ENCODE peak calls at places on chromosomes 16 and 17, in ten cellular contexts. X is left ventricle myocardium inferior; U is CD8-positive, alpha-beta T cell; N is uterus; C is colonic mucosa; M is AG04450; J is suprapubic skin; G is prostate gland; B is fibroblast of lung; P is HCT116. Y is an unnamed sample.

GRCh38 chr17:9937901-9938300 is 32.8 kb upstream of the RCVRN start:
- DNase-seq in U (no peak), C (no peak), B (peak), X (no peak), M (no peak), N (no peak), G (no peak), J (no peak), P (no peak), Y (no peak)

GRCh38 chr16:70470927-70471341 is 16.5 kb downstream of the FCSK start:
- DNase-seq in N (no peak), X (peak), B (no peak), G (no peak), U (no peak), J (no peak), P (no peak), M (no peak), C (no peak), Y (no peak)

GRCh38 chr16:84329849-84330684 is 35.4 kb downstream of the WFDC1 start:
- DNase-seq in C (no peak), G (no peak), P (no peak), U (no peak), J (no peak), N (no peak), M (no peak), B (no peak), X (no peak), Y (no peak)

GRCh38 chr16:50314665-50315064 is 48.3 kb downstream of the ADCY7 start:
- DNase-seq in J (no peak), X (no peak), N (no peak), U (peak), M (no peak), G (no peak), C (no peak), P (no peak), B (no peak), Y (no peak)

GRCh38 chr17:81348097-81349055 is 46.9 kb upstream of the BAHCC1 start:
- DNase-seq in X (no peak), P (no peak), B (no peak), M (no peak), U (no peak), J (no peak), G (no peak), C (peak), N (no peak), Y (no peak)

GRCh38 chr17:50423553-50424159 is 2.4 kb upstream of the ACSF2 start:
- DNase-seq in C (no peak), X (no peak), N (peak), G (peak), M (peak), J (no peak), U (no peak), B (peak), P (peak), Y (peak)

GRCh38 chr16:87965973-87966667 is 14.9 kb downstream of the BANP start:
- DNase-seq in U (no peak), X (no peak), J (no peak), C (no peak), G (no peak), N (no peak), B (peak), P (no peak), M (no peak), Y (no peak)

GRCh38 chr16:12535535-12536411 is 267.9 kb downstream of the CPPED1 start:
- DNase-seq in X (no peak), J (no peak), N (no peak), M (no peak), P (no peak), U (no peak), G (no peak), C (no peak), B (no peak), Y (no peak)

GRCh38 chr17:8412089-8412488 is 14.5 kb upstream of the RNF222 start:
- DNase-seq in M (no peak), U (no peak), B (no peak), G (no peak), P (no peak), C (no peak), N (no peak), J (no peak), X (no peak), Y (no peak)

GRCh38 chr16:71311553-71312158 is 22.5 kb upstream of the CMTR2 start:
- DNase-seq in C (no peak), U (peak), N (no peak), P (no peak), B (peak), M (no peak), G (no peak), X (no peak), J (no peak), Y (no peak)

GRCh38 chr16:87371261-87371866 is 12.2 kb downstream of the FBXO31 start:
- DNase-seq in J (no peak), B (no peak), C (no peak), X (no peak), G (no peak), P (no peak), U (no peak), N (peak), M (no peak), Y (no peak)

GRCh38 chr17:45430738-45431530 is 1.7 kb downstream of the ARHGAP27 start:
- DNase-seq in X (no peak), B (no peak), N (no peak), U (no peak), C (peak), M (no peak), J (no peak), P (no peak), G (peak), Y (no peak)

GRCh38 chr16:80273635-80274538 is 266.9 kb upstream of the DYNLRB2 start:
- DNase-seq in J (no peak), M (peak), X (no peak), G (no peak), B (peak), N (no peak), U (no peak), P (no peak), C (no peak), Y (no peak)

GRCh38 chr17:61775364-61775763 is 88.0 kb downstream of the BRIP1 start:
- DNase-seq in C (no peak), X (no peak), U (no peak), B (no peak), N (no peak), J (no peak), M (no peak), G (no peak), P (no peak), Y (no peak)

GRCh38 chr17:15006421-15006820 is 258.7 kb downstream of the PMP22 start:
- DNase-seq in G (no peak), J (no peak), B (no peak), N (no peak), P (no peak), M (no peak), X (no peak), C (no peak), U (no peak), Y (no peak)

GRCh38 chr17:47699536-47699840 is 5.5 kb downstream of the TBKBP1 start:
- DNase-seq in P (no peak), N (no peak), J (no peak), G (no peak), U (no peak), B (no peak), M (no peak), X (no peak), C (no peak), Y (no peak)

DNA sequence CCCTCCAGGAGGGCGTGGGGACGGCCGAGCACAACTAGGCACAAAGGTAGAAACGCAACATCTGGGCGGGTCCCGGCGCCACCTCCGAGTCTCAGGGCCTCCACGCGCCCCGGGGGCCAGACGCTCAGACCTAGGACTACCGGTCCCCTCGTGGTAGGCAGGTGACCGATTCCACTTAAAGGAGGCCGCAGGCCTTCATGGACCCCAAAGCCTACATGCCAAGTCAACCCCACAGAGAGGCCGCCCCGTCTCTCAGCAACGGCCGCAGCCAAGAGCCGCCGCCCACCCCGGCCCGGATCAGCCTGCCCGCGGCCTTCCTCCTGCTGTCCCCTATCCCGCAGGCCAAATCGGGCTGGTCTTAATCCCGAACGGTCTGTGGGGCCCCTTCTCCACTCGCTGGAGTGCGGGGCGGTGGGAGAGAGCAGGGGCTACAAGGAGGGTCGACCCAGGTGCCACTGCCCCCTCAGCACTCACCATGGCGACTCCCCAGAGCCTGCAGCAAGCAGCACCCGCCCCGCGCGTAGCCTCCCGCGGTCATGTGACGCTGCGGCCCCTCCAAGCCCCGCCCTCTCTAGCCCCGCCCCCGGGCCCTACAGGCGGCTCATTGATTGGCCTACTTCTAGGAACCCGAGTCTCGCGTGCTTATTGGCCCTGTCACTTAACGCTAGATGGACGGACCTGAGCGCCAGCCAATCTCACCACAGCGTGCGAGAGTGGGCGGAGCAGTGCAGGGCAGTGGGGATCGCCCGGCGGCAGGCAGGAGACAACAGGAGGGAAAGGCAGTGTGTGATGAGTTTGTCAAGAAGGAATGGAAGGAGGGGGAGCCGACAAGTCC is at the start of gene VPS35:
- DNase-seq in C (peak), M (peak), U (peak), B (peak), J (peak), P (peak), X (peak), N (peak), G (peak), Y (peak)
- TF ChIP-seq CTCF in C (no peak), M (peak), U (no peak), B (no peak), J (peak), P (peak), X (no peak), N (no peak), G (no peak), Y (peak)

GRCh38 chr17:40664582-40665333 is at the start of gene KRT222:
- DNase-seq in P (peak), C (no peak), G (no peak), J (no peak), N (no peak), U (no peak), X (no peak), B (no peak), M (no peak), Y (no peak)
- H3K4me3 ChIP-seq in P (peak), C (no peak), G (peak), J (peak), N (peak), U (no peak), X (peak), B (peak), M (no peak), Y (no peak)

GRCh38 chr17:60577147-60577925 is 22.7 kb upstream of the PPM1D start:
- DNase-seq in P (no peak), U (no peak), G (peak), N (peak), J (no peak), M (no peak), B (peak), X (no peak), C (peak), Y (no peak)
- TF ChIP-seq CTCF in P (peak), U (no peak), G (peak), N (peak), J (no peak), M (peak), B (peak), X (peak), C (no peak), Y (peak)

DNA sequence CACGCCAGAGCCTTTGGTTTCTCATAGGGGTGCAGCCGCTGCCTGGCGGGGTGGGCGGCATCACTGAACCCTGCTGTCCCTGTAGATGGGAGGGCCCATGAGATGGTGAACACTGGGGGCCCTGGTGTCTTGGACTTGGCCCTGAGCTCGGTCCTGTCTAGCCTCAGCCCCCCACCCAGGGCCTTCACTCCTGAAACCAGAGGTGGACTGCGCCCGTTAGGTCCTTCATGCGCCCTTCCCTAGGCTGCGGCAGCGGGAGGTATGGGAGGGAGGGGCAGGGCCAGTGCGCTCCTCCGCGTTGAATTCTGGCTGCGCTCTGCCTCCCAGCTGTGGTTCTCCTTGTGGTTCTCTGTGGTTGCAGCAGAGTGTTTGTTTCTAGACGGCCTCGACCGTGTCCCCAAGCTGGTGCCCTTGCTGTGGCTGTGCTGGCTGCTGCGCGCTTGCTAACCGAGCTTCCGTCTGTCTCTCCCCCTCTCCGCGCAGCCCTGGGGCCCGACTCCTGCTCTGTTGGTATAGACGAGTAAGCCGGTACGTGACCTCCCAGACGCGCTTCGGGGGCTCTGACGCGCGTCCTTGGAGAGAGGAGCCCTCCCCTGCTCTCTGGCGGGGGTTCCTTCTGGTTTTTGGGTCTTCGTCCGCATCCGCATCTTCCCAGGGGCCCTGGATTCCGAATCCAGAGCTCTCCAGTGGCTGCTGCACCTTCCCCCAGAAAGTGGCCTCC is 7.4 kb upstream of the NUDT16L1 start:
- DNase-seq in N (no peak), P (no peak), B (no peak), X (no peak), J (no peak), U (no peak), G (no peak), M (no peak), C (no peak), Y (no peak)
- H3K4me3 ChIP-seq in N (no peak), P (no peak), B (no peak), X (no peak), J (no peak), U (no peak), G (no peak), M (no peak), C (no peak), Y (no peak)

GRCh38 chr16:67104061-67104460 is 5.7 kb upstream of the PHAF1 start:
- DNase-seq in N (no peak), J (no peak), B (peak), P (no peak), C (no peak), U (no peak), M (no peak), X (no peak), G (no peak), Y (no peak)
- TF ChIP-seq CTCF in N (no peak), J (no peak), B (peak), P (peak), C (no peak), U (no peak), M (peak), X (peak), G (no peak), Y (peak)

GRCh38 chr16:56615353-56615752 is 7.0 kb downstream of the MT2A start:
- DNase-seq in G (no peak), B (peak), J (no peak), N (no peak), C (no peak), P (no peak), X (no peak), M (no peak), U (no peak), Y (no peak)

GRCh38 chr16:56618138-56618537 is 7.4 kb upstream of the MT1E start:
- DNase-seq in P (no peak), M (no peak), U (no peak), X (no peak), J (no peak), N (no peak), G (no peak), C (no peak), B (no peak), Y (no peak)

GRCh38 chr16:56614549-56614991 is 6.2 kb downstream of the MT2A start:
- DNase-seq in B (no peak), N (no peak), X (no peak), G (no peak), C (no peak), P (no peak), J (no peak), M (no peak), U (no peak), Y (no peak)

GRCh38 chr16:56617212-56618085 is 8.1 kb upstream of the MT1E start:
- DNase-seq in N (peak), C (peak), X (peak), B (peak), M (no peak), P (no peak), J (no peak), U (peak), G (peak), Y (no peak)

GRCh38 chr16:56616608-56617211 is 8.3 kb downstream of the MT2A start:
- DNase-seq in J (no peak), N (no peak), B (no peak), C (no peak), G (no peak), U (no peak), P (no peak), M (no peak), X (no peak), Y (no peak)
- H3K4me3 ChIP-seq in J (peak), N (peak), B (no peak), C (peak), G (peak), U (peak), P (no peak), M (peak), X (peak), Y (peak)

GRCh38 chr16:22787456-22788189 is 26.3 kb upstream of the HS3ST2 start:
- DNase-seq in N (no peak), X (no peak), B (no peak), P (no peak), G (peak), C (no peak), U (no peak), M (no peak), J (no peak), Y (peak)
- TF ChIP-seq CTCF in N (no peak), X (no peak), B (no peak), P (no peak), G (no peak), C (no peak), U (no peak), M (no peak), J (no peak), Y (no peak)

GRCh38 chr16:73052441-73053030 is 4.6 kb upstream of the ZFHX3 start:
- DNase-seq in X (no peak), J (no peak), C (no peak), P (no peak), M (no peak), N (no peak), U (no peak), B (peak), G (no peak), Y (no peak)
- H3K4me3 ChIP-seq in X (no peak), J (no peak), C (no peak), P (no peak), M (peak), N (no peak), U (no peak), B (peak), G (no peak), Y (no peak)

GRCh38 chr17:80219777-80220708 is at the start of the genes SGSH and SLC26A11:
- DNase-seq in M (no peak), J (peak), U (peak), C (peak), G (peak), P (peak), X (peak), N (peak), B (peak), Y (no peak)
- TF ChIP-seq CTCF in M (no peak), J (no peak), U (no peak), C (no peak), G (no peak), P (no peak), X (peak), N (no peak), B (no peak), Y (no peak)

GRCh38 chr17:35051183-35051578 is 12.3 kb downstream of the RFFL start:
- DNase-seq in J (no peak), U (peak), G (no peak), M (no peak), B (no peak), C (no peak), P (no peak), N (no peak), X (no peak), Y (no peak)
- H3K4me3 ChIP-seq in J (no peak), U (peak), G (no peak), M (no peak), B (no peak), C (no peak), P (no peak), N (no peak), X (peak), Y (no peak)

Y was measured in HFF-Myc.